ENCODE peak calls at places on chromosomes 16 and 17, in five cellular contexts. L is omental fat pad, N is lung, R is left ventricle myocardium inferior, U is cardiac muscle cell. G is an unnamed sample.

GRCh38 chr17:81978901-81979298 is 1.5 kb downstream of the ASPSCR1 start:
- DNase-seq in R (no peak), U (no peak), N (no peak), L (no peak), G (no peak)

GRCh38 chr17:62963296-62963695 is 2.7 kb upstream of the TANC2 start:
- DNase-seq in N (no peak), L (no peak), U (no peak), R (no peak), G (no peak)

GRCh38 chr17:29982991-29983390 is 41.6 kb downstream of the EFCAB5 start:
- DNase-seq in N (no peak), R (no peak), U (no peak), L (no peak), G (no peak)

GRCh38 chr17:80649200-80649644 is 104.6 kb downstream of the RPTOR start:
- DNase-seq in R (no peak), L (no peak), N (no peak), U (no peak), G (no peak)

GRCh38 chr16:67652578-67653130 is 7.4 kb downstream of the ACD start:
- DNase-seq in L (no peak), R (no peak), U (peak), N (no peak), G (peak)

GRCh38 chr16:85199069-85199725 is 86.9 kb upstream of the CIBAR2 start:
- DNase-seq in U (no peak), R (no peak), L (no peak), N (no peak), G (no peak)

GRCh38 chr17:5587431-5588032 is 3.2 kb upstream of the NLRP1 start:
- DNase-seq in L (no peak), U (peak), R (no peak), N (peak), G (no peak)

GRCh38 chr16:70381604-70382342 is 35.1 kb downstream of the DDX19A start:
- DNase-seq in N (no peak), R (no peak), L (no peak), U (no peak), G (no peak)

GRCh38 chr16:3065069-3065741 is at the start of gene IL32:
- DNase-seq in N (peak), R (peak), L (no peak), U (no peak), G (no peak)

GRCh38 chr16:63581560-63581959 is 1540.3 kb downstream of the CDH11 start:
- DNase-seq in L (no peak), U (peak), N (no peak), R (peak), G (no peak)

GRCh38 chr17:50361561-50362480 is 11.2 kb downstream of the MRPL27 start:
- DNase-seq in L (no peak), R (no peak), U (peak), N (peak), G (peak)

GRCh38 chr17:72600934-72601333 is 480.1 kb downstream of the SOX9 start:
- DNase-seq in R (no peak), N (no peak), U (no peak), L (no peak), G (no peak)

GRCh38 chr16:71479420-71479819 is 9.7 kb downstream of the ZNF19 start:
- DNase-seq in R (no peak), U (peak), N (no peak), L (no peak), G (peak)

GRCh38 chr16:86026916-86027315 is 128.0 kb downstream of the IRF8 start:
- DNase-seq in L (peak), N (no peak), U (no peak), R (no peak), G (no peak)

GRCh38 chr16:66444049-66444481 is 17.0 kb downstream of the BEAN1 start:
- DNase-seq in R (no peak), L (no peak), N (no peak), U (no peak), G (peak)

GRCh38 chr17:12732366-12732765 is 56.9 kb upstream of the ARHGAP44 start:
- DNase-seq in U (no peak), R (no peak), N (no peak), L (no peak), G (no peak)

GRCh38 chr16:1510272-1510671 is 17.1 kb downstream of the TELO2 start:
- DNase-seq in N (no peak), R (no peak), L (no peak), U (no peak), G (no peak)

GRCh38 chr17:45317113-45317820 is 447 bp upstream of the MAP3K14 start:
- DNase-seq in R (peak), U (peak), N (peak), L (peak), G (peak)
- TF ChIP-seq CTCF in R (no peak), U (no peak), N (no peak), L (no peak), G (no peak)

DNA sequence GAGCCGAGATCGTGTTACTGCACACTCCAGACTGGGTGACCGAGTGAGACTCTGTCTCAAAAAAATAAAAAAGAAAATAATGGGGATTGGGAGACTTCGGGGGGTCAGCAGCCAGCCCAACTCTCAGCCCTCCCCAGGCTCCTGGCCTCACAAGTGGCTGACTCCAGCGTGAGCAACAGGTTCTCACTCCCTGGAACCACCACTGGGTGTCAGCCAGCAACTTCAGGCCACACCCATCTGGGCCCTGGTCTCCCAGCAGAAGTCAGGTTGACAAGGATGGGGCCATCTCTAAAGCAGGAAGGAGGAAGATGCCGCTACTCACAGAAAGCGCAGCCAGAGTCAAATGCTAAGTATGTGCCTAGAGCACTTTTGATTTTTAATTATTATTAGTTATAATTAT is 139.4 kb downstream of the C16orf78 start:
- DNase-seq in L (no peak), R (no peak), U (no peak), N (no peak), G (peak)
- TF ChIP-seq CTCF in L (no peak), R (peak), U (no peak), N (no peak), G (peak)

GRCh38 chr17:55746466-55746865 is 4.4 kb upstream of the PCTP start:
- DNase-seq in N (no peak), U (no peak), R (no peak), L (no peak), G (no peak)

GRCh38 chr17:55751720-55752250 is 934 bp downstream of the PCTP start:
- DNase-seq in L (no peak), U (no peak), N (no peak), R (no peak), G (no peak)

GRCh38 chr17:55749985-55750384 is 866 bp upstream of the PCTP start:
- DNase-seq in N (no peak), U (no peak), L (no peak), R (no peak), G (no peak)

GRCh38 chr17:55747209-55747608 is 3.6 kb upstream of the PCTP start:
- DNase-seq in R (no peak), L (no peak), U (no peak), N (no peak), G (no peak)

GRCh38 chr17:55750750-55751641 is at the start of gene PCTP:
- DNase-seq in R (peak), L (peak), N (peak), U (peak), G (peak)
- TF ChIP-seq CTCF in R (peak), L (no peak), N (no peak), U (peak), G (peak)

DNA sequence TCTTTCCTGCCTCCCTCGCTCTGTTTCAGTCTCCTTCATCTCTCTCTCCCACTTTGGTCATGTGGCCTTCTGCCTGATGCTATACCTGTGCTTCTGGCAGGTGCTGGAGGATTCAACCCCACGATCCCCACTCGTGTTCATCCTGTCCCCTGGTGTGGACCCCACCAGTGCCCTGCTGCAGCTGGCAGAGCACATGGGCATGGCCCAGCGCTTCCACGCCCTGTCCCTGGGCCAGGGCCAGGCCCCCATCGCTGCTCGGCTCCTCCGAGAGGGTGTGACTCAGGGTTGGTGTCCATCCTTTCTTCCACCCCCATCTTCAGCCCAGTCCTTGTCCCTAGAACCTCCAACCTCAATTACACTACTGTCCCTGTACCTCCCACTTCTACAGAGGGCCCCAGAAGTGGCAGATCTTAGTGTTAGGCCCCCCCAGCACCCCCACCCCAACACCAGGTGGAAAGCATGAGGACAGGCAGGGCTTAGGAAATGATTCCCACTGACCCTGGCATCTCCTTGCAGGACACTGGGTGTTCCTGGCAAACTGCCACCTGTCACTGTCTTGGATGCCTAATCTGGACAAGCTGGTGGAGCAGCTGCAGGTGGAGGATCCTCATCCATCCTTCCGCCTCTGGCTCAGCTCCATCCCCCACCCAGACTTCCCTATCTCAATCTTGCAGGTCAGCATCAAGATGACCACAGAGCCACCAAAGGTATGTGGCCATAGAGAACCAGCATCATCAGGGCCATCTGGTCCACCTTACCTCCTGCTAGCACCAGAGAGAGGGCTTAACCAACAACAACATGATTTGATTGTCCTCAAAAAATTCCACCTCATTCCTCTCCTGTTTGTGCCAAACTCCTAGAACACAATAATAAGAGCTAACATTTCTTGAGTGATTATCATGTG is 9.7 kb upstream of the KDM6B start:
- DNase-seq in U (no peak), N (no peak), L (no peak), R (no peak), G (no peak)
- TF ChIP-seq CTCF in U (no peak), N (no peak), L (no peak), R (no peak), G (no peak)

DNA sequence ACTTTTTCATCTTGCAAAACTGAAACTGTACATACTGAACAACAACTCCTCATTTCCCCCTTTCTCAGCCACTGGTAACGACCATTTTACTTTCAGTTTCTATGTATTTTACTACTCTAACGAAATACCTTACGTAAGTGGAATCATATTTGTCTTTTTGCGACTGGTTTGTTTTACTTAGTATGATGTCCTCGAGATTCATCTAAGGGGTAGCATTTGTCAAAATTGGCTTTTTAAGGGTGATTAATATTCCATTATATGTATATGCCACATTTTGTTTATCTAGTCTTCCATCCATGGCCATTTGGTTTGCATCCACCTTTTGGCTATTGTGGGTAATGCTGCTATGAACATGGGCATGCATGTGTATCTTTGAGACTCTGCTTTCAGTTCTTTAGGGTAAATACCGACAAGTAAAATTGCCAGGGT is 10.4 kb downstream of the KPNB1 start:
- DNase-seq in U (no peak), R (no peak), L (no peak), N (no peak), G (no peak)
- TF ChIP-seq CTCF in U (no peak), R (no peak), L (no peak), N (no peak), G (no peak)

GRCh38 chr17:7186241-7186640 is 7.1 kb upstream of the ASGR1 start:
- DNase-seq in U (no peak), N (no peak), R (no peak), L (no peak), G (no peak)
- TF ChIP-seq CTCF in U (peak), N (no peak), R (no peak), L (no peak), G (peak)

DNA sequence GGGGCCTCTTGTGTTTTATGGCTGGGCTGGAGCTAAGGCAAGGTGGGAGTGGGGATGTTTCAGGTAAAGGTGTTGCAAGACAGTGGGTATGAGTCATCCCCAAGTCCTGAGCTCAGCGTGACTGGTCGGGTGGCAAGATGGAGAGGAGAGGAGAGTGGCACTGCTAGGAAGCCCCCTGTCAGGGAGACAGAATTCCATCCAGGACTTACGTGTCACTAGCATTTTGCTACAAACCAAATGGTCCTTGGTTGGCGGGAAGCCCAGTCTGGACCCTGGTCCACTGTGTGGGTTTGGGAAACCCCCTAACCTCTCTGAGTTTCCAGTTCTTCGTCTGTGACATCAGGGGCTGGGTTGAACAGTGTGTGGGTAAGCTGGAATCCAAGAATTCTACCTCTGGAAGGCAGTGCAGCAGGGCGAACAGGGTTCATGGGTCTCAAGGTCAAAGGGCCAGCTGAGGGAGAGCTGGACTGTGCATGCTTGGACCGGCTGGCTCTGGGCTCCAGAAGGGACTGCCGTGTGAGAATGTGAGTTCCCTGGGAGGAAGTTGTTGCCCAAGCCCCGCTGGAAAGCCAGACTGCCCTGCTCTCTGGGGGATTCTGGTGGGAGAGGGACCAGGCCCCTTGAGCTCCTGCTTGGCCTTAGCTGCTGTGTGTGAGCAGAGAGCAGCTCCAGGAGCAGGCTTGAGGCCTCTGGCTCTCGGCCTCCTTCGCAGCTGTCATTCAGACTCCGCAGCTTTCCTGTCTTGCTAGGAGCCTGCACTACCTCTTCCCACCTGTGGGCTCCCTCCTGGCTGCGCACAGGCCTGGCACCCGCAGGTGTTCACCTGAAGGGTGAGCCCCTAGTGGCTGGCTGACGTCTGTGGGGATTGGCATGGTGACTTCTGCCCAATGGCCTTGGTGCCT is 84.5 kb downstream of the NT5M start:
- DNase-seq in R (no peak), L (no peak), N (peak), U (peak), G (peak)
- TF ChIP-seq CTCF in R (no peak), L (no peak), N (peak), U (peak), G (peak)